ENCODE peak calls at places on chromosomes 5 and 9, in six cellular contexts. E is RWPE2, X is PC-3, D is A673, Y is endodermal cell, C is left ventricle myocardium inferior. M is an unnamed sample.

GRCh38 chr5:109585012-109585599 is 104.6 kb upstream of the MAN2A1 start:
- DNase-seq in D (no peak), X (no peak), Y (no peak), C (no peak), E (no peak), M (peak; percentile 35)

GRCh38 chr9:74122661-74123060 is 374.5 kb upstream of the RORB start:
- DNase-seq in C (no peak), D (no peak), X (no peak), Y (no peak), E (no peak), M (no peak)

GRCh38 chr9:2093920-2094597 is 78.9 kb downstream of the SMARCA2 start:
- DNase-seq in C (no peak), D (no peak), Y (peak; percentile 76), E (no peak), X (no peak), M (peak; percentile 68)

GRCh38 chr9:70935856-70936255 is 185.6 kb downstream of the TRPM3 start:
- DNase-seq in X (no peak), C (no peak), D (no peak), Y (no peak), E (no peak), M (peak; percentile 12)

GRCh38 chr9:109926321-109926959 is 146.4 kb downstream of the PALM2AKAP2 start:
- DNase-seq in C (no peak), X (no peak), D (no peak), Y (no peak), E (no peak), M (no peak)

GRCh38 chr9:133584559-133585476 is 24.4 kb downstream of the FAM163B start:
- DNase-seq in E (no peak), C (no peak), D (peak; percentile 85), X (no peak), Y (peak; percentile 75), M (no peak)

GRCh38 chr5:84204772-84205171 is 179.9 kb downstream of the EDIL3 start:
- DNase-seq in C (no peak), Y (no peak), D (no peak), E (no peak), X (no peak), M (no peak)

GRCh38 chr9:93189369-93190132 is 5.6 kb downstream of the WNK2 start:
- DNase-seq in Y (no peak), E (no peak), D (no peak), C (no peak), X (no peak), M (no peak)

GRCh38 chr5:158648631-158649030 is 451.1 kb downstream of the EBF1 start:
- DNase-seq in E (no peak), X (no peak), Y (no peak), D (no peak), C (no peak), M (peak; percentile 49)

GRCh38 chr5:178194026-178194425 is 6.9 kb upstream of the GMCL2 start:
- DNase-seq in E (peak; percentile 65), C (no peak), X (no peak), Y (peak; percentile 56), D (no peak), M (no peak)

GRCh38 chr5:56838409-56839039 is 23.2 kb downstream of the MAP3K1 start:
- DNase-seq in Y (no peak), X (peak; percentile 64), C (no peak), E (no peak), D (peak; percentile 76), M (peak; percentile 86)
- H3K4me1 ChIP-seq in Y (peaks cover 5% of the 10 kb centered on the region), X (no peaks in the 10 kb centered on the region), C (peaks cover 80% of the 10 kb centered on the region), E (peaks cover 7% of the 10 kb centered on the region), D (no peaks in the 10 kb centered on the region), M (peaks cover 13% of the 10 kb centered on the region)

GRCh38 chr5:401216-402034 is 41.6 kb upstream of the EXOC3 start:
- DNase-seq in D (no peak), C (no peak), Y (peak; percentile 36), E (no peak), X (no peak), M (no peak)

GRCh38 chr5:398475-399295 is 44.3 kb upstream of the EXOC3 start:
- DNase-seq in X (no peak), D (no peak), Y (peak; percentile 65), C (no peak), E (peak; percentile 72), M (no peak)

GRCh38 chr5:399296-400281 is 43.4 kb upstream of the EXOC3 start:
- DNase-seq in E (peak; percentile 72), Y (peak; percentile 82), D (peak; percentile 81), X (no peak), C (peak; percentile 86), M (peak; percentile 99)

GRCh38 chr5:402615-403359 is 40.2 kb upstream of the EXOC3 start:
- DNase-seq in X (peak; percentile 43), C (no peak), E (no peak), Y (no peak), D (no peak), M (no peak)

DNA sequence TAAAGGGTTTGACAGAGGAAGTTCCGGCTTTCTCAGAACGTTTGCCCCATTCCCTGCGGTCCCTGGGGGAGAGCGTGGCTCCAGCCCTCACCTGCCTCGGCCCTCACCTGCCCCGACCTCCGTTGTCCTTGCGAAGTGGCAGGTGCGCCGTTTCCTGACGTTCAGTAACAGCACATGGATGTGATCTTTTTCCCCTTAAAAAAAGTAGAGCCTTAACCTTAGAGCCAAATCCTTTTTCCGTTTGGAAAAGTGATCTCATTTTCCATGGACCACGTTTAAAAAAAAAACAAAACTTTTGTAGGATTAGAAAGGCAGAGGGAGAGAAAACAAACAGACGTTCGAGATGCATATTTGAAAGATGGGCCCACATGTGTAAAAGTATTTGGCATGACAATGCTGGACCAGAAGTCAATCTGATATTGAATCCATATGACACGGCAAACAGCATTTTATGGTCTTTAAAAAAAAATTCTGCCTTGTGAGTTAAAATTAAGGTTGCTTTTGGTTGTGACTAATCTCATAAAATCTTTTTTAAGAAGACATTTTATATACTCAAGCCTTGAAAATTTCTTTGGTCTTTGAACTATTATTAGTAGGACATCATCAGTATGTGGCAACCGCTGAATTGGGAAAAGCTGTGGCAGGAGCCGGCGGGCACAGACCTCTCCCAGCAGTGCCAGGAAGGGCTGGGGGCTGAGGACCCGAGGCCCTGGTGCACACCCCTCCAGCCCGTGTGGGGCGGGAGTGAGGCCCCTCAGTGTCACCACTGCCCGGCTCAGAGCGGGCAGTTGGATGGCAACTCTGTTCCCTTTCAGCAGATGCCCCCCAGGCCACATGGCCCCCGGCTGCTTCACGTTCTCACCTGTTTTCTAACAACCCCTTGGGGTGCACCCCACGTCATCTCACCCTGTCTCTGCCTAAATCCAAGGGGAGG is 42.4 kb upstream of the EXOC3 start:
- DNase-seq in C (no peak), Y (peak; percentile 36), E (peak; percentile 52), X (peak; percentile 55), D (no peak), M (peak; percentile 89)
- H3K4me3 ChIP-seq in C (peak overlapping the region; percentile 55), Y (no peak overlapping the region), E (no peak overlapping the region), X (no peak overlapping the region), D (no peak overlapping the region), M (peak overlapping the region; percentile 79)

DNA sequence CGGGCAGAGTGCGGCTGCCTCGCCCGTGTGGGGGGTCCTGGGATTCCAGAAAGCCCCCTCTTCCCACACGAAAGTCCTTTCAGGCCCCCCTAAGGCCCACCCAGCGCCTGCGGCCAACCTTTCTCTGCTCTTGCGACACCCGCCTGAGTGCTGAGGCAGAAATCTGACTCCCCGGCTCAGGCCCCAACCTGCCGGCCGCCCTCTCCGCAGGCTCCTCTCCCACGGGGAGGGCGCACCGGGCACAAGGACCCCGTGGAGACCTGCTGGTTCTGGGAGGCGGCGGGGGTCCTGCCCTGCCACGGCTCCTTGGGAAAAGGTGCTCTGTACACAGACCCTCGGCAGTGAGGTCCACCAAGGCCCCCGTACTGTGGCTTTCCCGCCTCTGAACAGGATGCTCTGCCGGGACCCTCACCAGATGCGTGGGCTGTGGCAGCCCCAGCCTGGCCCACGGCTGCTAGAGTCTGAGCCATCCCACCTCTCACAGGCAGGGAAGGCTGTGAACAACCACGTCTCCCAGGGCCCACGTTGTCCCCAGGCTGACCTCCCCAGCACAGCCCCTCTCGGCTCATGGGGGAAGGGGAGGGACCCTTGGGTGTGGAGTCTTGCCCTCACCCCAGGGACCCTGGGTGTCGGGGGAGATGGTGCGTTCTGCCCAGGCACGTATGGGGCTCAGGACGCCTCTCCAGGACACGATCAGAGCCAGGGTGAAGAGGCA is 41.5 kb upstream of the EGFL7 start:
- DNase-seq in E (no peak), Y (no peak), X (no peak), D (no peak), C (peak; percentile 15), M (peak; percentile 62)
- H3K4me1 ChIP-seq in E (peaks cover 45% of the 10 kb centered on the region), Y (peaks cover 3% of the 10 kb centered on the region), X (no peaks in the 10 kb centered on the region), D (peaks cover 19% of the 10 kb centered on the region), C (peaks cover 35% of the 10 kb centered on the region), M (no peaks in the 10 kb centered on the region)

GRCh38 chr9:124017064-124017928 is 5.7 kb downstream of the LHX2 start:
- DNase-seq in D (no peak), C (no peak), E (no peak), X (no peak), Y (peak; percentile 74), M (no peak)
- H3K4me3 ChIP-seq in D (no peak overlapping the region), C (peak overlapping the region; percentile 61), E (no peak overlapping the region), X (no peak overlapping the region), Y (peak overlapping the region; percentile 68), M (no peak overlapping the region)